ENCODE peak calls at places on chromosomes 3 and 15, in five cellular contexts. V, G, X, B and Z are unnamed samples.

GRCh38 chr3:129688310-129688895 is 81.9 kb upstream of the PLXND1 start:
- DNase-seq in B (no peak), X (no peak), V (no peak), G (peak; percentile 94), Z (peak; percentile 74)

GRCh38 chr15:66298803-66299251 is 5.5 kb downstream of the DIS3L start:
- DNase-seq in B (no peak), G (no peak), X (no peak), V (no peak), Z (no peak)

GRCh38 chr15:73362900-73363299 is 5.9 kb downstream of the HCN4 start:
- DNase-seq in X (no peak), G (no peak), B (no peak), V (peak; percentile 25), Z (no peak)

GRCh38 chr15:84911879-84912660 is 27.6 kb downstream of the SLC28A1 start:
- DNase-seq in X (peak; percentile 48), G (no peak), B (no peak), V (peak; percentile 97), Z (peak; percentile 98)

GRCh38 chr3:25664066-25664809 is 469 bp downstream of the TOP2B start:
- DNase-seq in G (peak; percentile 69), B (no peak), X (peak; percentile 77), V (peak; percentile 80), Z (peak; percentile 86)

GRCh38 chr15:91407237-91407889 is 307.3 kb downstream of the SV2B start:
- DNase-seq in V (peak; percentile 65), G (no peak), B (no peak), X (no peak), Z (no peak)

GRCh38 chr3:73601476-73601875 is 23.3 kb downstream of the PDZRN3 start:
- DNase-seq in G (no peak), X (no peak), B (no peak), V (no peak), Z (no peak)

GRCh38 chr15:38216763-38217162 is 35.9 kb upstream of the SPRED1 start:
- DNase-seq in G (no peak), B (no peak), X (no peak), V (peak; percentile 72), Z (no peak)

GRCh38 chr15:71471347-71471746 is 339.0 kb upstream of the NR2E3 start:
- DNase-seq in G (no peak), B (no peak), X (no peak), V (no peak), Z (no peak)

GRCh38 chr3:170207717-170208116 is 14.5 kb upstream of the PRKCI start:
- DNase-seq in V (no peak), X (no peak), G (no peak), B (no peak), Z (no peak)

GRCh38 chr3:70702132-70702531 is 389.7 kb upstream of the MDFIC2 start:
- DNase-seq in G (no peak), B (no peak), V (peak; percentile 63), X (no peak), Z (no peak)

GRCh38 chr3:122342803-122343202 is 17.8 kb downstream of the CSTA start:
- DNase-seq in B (no peak), G (no peak), V (no peak), X (no peak), Z (no peak)

GRCh38 chr3:62371032-62371734 is 2.2 kb downstream of the FEZF2 start:
- DNase-seq in G (no peak), B (no peak), X (no peak), V (no peak), Z (no peak)

GRCh38 chr3:127970966-127971592 is 56.0 kb downstream of the KBTBD12 start:
- DNase-seq in G (no peak), B (no peak), X (peak; percentile 38), V (no peak), Z (no peak)

GRCh38 chr3:177443469-177443868 is 246.2 kb upstream of the TBL1XR1 start:
- DNase-seq in B (no peak), G (no peak), X (peak; percentile 34), V (no peak), Z (no peak)

GRCh38 chr15:58040117-58040516 is 25.4 kb downstream of the ALDH1A2 start:
- DNase-seq in V (no peak), G (no peak), X (no peak), B (no peak), Z (no peak)

GRCh38 chr15:49320337-49320736 is 102.7 kb upstream of the FGF7 start:
- DNase-seq in B (no peak), G (no peak), V (no peak), X (no peak), Z (no peak)

GRCh38 chr3:194996746-194997145 is 274.2 kb downstream of the XXYLT1 start:
- DNase-seq in X (no peak), V (no peak), B (peak; percentile 64), G (peak; percentile 27), Z (peak; percentile 60)

GRCh38 chr3:14175383-14176037 is 2.9 kb downstream of the XPC start:
- DNase-seq in B (no peak), G (no peak), X (peak; percentile 56), V (no peak), Z (no peak)

GRCh38 chr3:31423522-31423921 is 109.2 kb upstream of the STT3B start:
- DNase-seq in G (no peak), X (peak; percentile 52), B (no peak), V (peak; percentile 59), Z (no peak)

GRCh38 chr15:39618063-39618823 is 37.4 kb downstream of the THBS1 start:
- DNase-seq in X (no peak), B (no peak), V (no peak), G (no peak), Z (no peak)

GRCh38 chr3:72179107-72179464 is 394.1 kb upstream of the PROK2 start:
- DNase-seq in X (no peak), V (no peak), B (no peak), G (no peak), Z (no peak)

GRCh38 chr15:33354411-33354810 is 43.6 kb downstream of the RYR3 start:
- DNase-seq in V (no peak), X (no peak), B (no peak), G (no peak), Z (no peak)

GRCh38 chr15:77538793-77539487 is 93.8 kb downstream of the LINGO1 start:
- DNase-seq in V (no peak), X (no peak), G (no peak), B (no peak), Z (no peak)

DNA sequence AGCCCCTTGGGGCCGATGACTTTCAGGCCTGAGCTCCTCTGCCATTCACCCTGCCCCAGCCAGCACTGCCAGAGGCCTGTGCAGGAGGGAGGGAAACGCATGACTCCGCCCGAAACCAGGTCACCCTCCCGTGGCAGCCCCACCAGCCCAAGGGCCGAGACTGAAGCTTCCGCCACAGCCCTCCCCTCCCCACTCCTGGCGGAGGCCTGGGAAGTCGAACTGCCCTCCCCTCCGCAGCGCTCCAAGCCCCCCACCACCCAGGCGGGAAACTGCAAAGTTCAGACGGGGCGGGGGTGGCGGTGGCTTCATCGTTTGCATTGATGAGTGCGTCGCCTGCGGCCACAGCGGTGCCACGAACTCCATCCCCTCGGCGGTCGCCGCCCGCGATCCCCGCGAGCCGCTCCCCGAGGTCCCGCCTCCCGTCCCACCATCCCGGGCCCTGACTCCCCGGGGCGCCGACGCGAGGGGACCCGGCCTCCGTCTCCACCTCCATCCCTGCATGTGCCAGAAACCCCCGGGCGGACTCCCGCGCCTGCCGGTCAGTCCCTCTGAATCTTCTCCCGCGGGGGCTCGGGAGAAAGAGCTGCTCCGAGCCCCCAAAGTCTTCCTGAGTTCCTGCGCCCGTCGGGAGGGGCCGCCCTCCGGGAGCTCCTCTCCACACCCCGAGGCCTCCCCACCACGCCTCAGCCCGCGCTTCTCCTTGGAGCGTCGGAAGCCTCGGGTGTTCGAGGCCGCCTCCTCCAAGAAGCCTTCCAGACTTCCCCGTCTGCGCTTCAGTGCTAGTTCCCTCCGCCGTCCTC is 706 bp downstream of the MELTF start:
- DNase-seq in V (peak; percentile 86), B (no peak), G (peak; percentile 25), X (peak; percentile 42), Z (no peak)
- H3K27ac ChIP-seq in V (no peak overlapping the region), B (peak overlapping the region; percentile 69), G (no peak overlapping the region), X (peak overlapping the region; percentile 85), Z (no peak overlapping the region)

DNA sequence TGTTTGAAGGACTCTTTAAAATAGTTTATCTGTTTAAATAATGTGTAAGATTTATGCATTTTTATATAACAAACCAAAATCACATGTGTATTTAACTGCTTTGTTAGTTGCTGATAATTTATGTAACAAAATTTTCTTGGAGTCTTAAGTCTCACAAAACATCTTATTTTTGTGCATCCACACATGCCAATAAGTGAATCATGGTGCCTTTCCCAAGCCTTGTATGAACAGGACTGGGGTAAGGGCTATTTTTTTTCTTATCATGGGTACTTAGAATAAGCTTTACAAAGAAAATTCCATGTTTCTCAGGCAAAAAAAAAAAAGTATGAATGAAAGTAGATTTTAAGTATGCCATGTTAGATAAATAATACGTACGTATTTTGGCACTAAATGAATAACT is 132.9 kb upstream of the LRRFIP2 start:
- DNase-seq in G (no peak), X (no peak), B (no peak), V (peak; percentile 55), Z (no peak)
- H3K27ac ChIP-seq in G (no peak overlapping the region), X (no peak overlapping the region), B (no peak overlapping the region), V (no peak overlapping the region), Z (no peak overlapping the region)

GRCh38 chr3:47016934-47017435 is 37.5 kb downstream of the NBEAL2 start:
- DNase-seq in B (no peak), X (peak; percentile 90), V (peak; percentile 93), G (no peak), Z (no peak)
- H3K27ac ChIP-seq in B (no peak overlapping the region), X (peak overlapping the region; percentile 80), V (peak overlapping the region; percentile 66), G (no peak overlapping the region), Z (no peak overlapping the region)

GRCh38 chr3:76943671-76944070 is 96.2 kb upstream of the ROBO2 start:
- DNase-seq in X (no peak), B (no peak), V (no peak), G (no peak), Z (no peak)
- H3K27ac ChIP-seq in X (no peak overlapping the region), B (no peak overlapping the region), V (no peak overlapping the region), G (no peak overlapping the region), Z (no peak overlapping the region)

DNA sequence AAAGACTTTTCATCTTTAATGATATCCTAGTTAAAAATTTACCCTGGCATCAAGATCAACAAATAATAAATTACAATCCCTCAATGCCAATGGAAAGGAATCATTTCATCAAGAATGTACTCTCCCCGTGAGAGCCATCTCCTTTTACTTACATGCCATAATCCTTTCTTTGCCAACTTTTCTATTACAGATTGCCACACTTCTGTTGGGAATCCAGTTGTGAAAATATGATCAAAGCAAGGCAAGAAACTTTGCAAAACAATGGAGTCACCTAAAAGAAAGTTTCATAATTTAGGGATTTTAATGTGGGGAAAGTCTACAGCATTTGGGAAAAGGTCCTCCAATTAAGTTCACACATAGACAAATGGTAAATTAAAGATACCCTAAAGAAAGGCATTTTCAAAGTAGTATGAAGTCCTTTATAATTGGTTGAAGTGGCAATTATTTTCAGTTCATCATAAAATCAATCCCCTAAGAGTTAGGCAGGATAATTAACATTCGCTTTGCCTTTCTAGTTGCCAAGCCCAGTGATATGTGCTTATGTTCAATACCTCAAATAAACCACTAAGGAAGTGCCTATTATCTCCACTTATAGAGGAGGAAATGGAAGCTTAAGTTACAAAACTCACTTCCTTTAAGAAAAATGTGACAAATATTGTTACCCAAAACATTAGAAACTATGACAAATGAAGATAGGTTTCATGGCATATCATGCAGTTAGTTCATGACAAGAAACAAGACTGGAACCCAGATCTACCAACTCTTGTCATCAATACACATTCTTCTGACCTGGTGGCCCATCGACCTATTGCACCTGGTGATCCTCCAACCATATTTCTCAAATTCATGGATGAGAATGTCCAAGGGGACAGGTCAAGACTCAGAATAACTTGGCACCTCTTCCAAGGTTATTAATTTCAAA is 49.1 kb downstream of the TRANK1 start:
- DNase-seq in V (no peak), B (no peak), X (no peak), G (no peak), Z (no peak)
- H3K27ac ChIP-seq in V (no peak overlapping the region), B (no peak overlapping the region), X (no peak overlapping the region), G (no peak overlapping the region), Z (no peak overlapping the region)